ENCODE peak calls at places on chromosomes 6 and 20, in nine cellular contexts. H, G, J, A, K, P, S, T and V are unnamed samples.

GRCh38 chr20:4593149-4593525 is 128.6 kb upstream of the PRND start:
- DNase-seq in H (no peak), G (no peak), J (no peak), A (no peak), K (no peak), P (no peak), S (no peak), T (no peak), V (no peak)

GRCh38 chr20:51050636-51051035 is 27.7 kb upstream of the KCNG1 start:
- DNase-seq in H (no peak), G (no peak), J (no peak), A (no peak), K (no peak), P (peak), S (no peak), T (no peak), V (peak)

GRCh38 chr6:141531040-141531439 is 601.7 kb upstream of the GJE1 start:
- DNase-seq in H (no peak), G (no peak), J (no peak), A (no peak), K (peak), P (no peak), S (no peak), T (no peak), V (no peak)

GRCh38 chr6:89145962-89146747 is at the start of gene PM20D2:
- DNase-seq in H (peak), G (peak), J (peak), A (no peak), K (peak), P (peak), S (no peak), T (peak), V (no peak)

GRCh38 chr6:159107451-159108260 is 61.5 kb upstream of the FNDC1 start:
- DNase-seq in H (no peak), G (no peak), J (no peak), A (no peak), K (no peak), P (no peak), S (no peak), T (peak), V (no peak)

GRCh38 chr6:140671926-140672325 is 1297.5 kb upstream of the CITED2 start:
- DNase-seq in H (no peak), G (no peak), J (no peak), A (no peak), K (no peak), P (no peak), S (no peak), T (no peak), V (no peak)

GRCh38 chr6:79586548-79586947 is 44.6 kb upstream of the SH3BGRL2 start:
- DNase-seq in H (no peak), G (no peak), J (peak), A (no peak), K (no peak), P (peak), S (no peak), T (no peak), V (no peak)

GRCh38 chr6:47206626-47207025 is 103.1 kb downstream of the TNFRSF21 start:
- DNase-seq in H (no peak), G (no peak), J (peak), A (no peak), K (no peak), P (peak), S (no peak), T (no peak), V (no peak)

GRCh38 chr6:108437821-108438220 is 122.9 kb upstream of the FOXO3 start:
- DNase-seq in H (no peak), G (no peak), J (no peak), A (no peak), K (no peak), P (no peak), S (no peak), T (no peak), V (no peak)

GRCh38 chr20:21325296-21325695 is 22.2 kb downstream of the XRN2 start:
- DNase-seq in H (no peak), G (no peak), J (peak), A (no peak), K (no peak), P (no peak), S (no peak), T (no peak), V (no peak)

GRCh38 chr6:134503542-134504281 is 185.8 kb upstream of the SGK1 start:
- DNase-seq in H (no peak), G (no peak), J (no peak), A (no peak), K (no peak), P (no peak), S (no peak), T (no peak), V (no peak)

GRCh38 chr20:34055290-34055689 is 56.8 kb downstream of the EIF2S2 start:
- DNase-seq in H (no peak), G (no peak), J (no peak), A (no peak), K (no peak), P (no peak), S (no peak), T (no peak), V (no peak)

GRCh38 chr6:6556738-6557503 is 31.6 kb upstream of the LY86 start:
- DNase-seq in H (peak), G (no peak), J (peak), A (no peak), K (no peak), P (peak), S (no peak), T (no peak), V (no peak)

GRCh38 chr6:3351837-3352524 is 93.2 kb downstream of the PSMG4 start:
- DNase-seq in H (no peak), G (no peak), J (no peak), A (no peak), K (peak), P (no peak), S (no peak), T (no peak), V (no peak)

GRCh38 chr20:62461157-62461556 is 14.6 kb downstream of the GATA5 start:
- DNase-seq in H (peak), G (no peak), J (no peak), A (no peak), K (no peak), P (no peak), S (no peak), T (no peak), V (no peak)

GRCh38 chr20:34435589-34435988 is 72.5 kb downstream of the ITCH start:
- DNase-seq in H (no peak), G (no peak), J (no peak), A (no peak), K (no peak), P (no peak), S (no peak), T (no peak), V (no peak)

GRCh38 chr6:40778918-40779317 is 191.8 kb upstream of the LRFN2 start:
- DNase-seq in H (no peak), G (no peak), J (no peak), A (no peak), K (no peak), P (no peak), S (no peak), T (no peak), V (no peak)

GRCh38 chr6:108518714-108519576 is 41.8 kb upstream of the FOXO3 start:
- DNase-seq in H (no peak), G (no peak), J (peak), A (no peak), K (no peak), P (peak), S (no peak), T (no peak), V (no peak)

GRCh38 chr6:43773050-43773956 is 3.3 kb downstream of the VEGFA start:
- DNase-seq in H (peak), G (peak), J (peak), A (no peak), K (peak), P (peak), S (no peak), T (peak), V (no peak)

GRCh38 chr6:43772571-43773049 is 2.6 kb downstream of the VEGFA start:
- DNase-seq in H (no peak), G (peak), J (peak), A (no peak), K (peak), P (peak), S (no peak), T (no peak), V (no peak)

GRCh38 chr6:43774776-43775583 is 5.0 kb downstream of the VEGFA start:
- DNase-seq in H (peak), G (peak), J (peak), A (no peak), K (peak), P (peak), S (no peak), T (peak), V (no peak)

GRCh38 chr6:43776115-43776798 is 6.2 kb downstream of the VEGFA start:
- DNase-seq in H (no peak), G (no peak), J (no peak), A (no peak), K (peak), P (no peak), S (no peak), T (no peak), V (no peak)

DNA sequence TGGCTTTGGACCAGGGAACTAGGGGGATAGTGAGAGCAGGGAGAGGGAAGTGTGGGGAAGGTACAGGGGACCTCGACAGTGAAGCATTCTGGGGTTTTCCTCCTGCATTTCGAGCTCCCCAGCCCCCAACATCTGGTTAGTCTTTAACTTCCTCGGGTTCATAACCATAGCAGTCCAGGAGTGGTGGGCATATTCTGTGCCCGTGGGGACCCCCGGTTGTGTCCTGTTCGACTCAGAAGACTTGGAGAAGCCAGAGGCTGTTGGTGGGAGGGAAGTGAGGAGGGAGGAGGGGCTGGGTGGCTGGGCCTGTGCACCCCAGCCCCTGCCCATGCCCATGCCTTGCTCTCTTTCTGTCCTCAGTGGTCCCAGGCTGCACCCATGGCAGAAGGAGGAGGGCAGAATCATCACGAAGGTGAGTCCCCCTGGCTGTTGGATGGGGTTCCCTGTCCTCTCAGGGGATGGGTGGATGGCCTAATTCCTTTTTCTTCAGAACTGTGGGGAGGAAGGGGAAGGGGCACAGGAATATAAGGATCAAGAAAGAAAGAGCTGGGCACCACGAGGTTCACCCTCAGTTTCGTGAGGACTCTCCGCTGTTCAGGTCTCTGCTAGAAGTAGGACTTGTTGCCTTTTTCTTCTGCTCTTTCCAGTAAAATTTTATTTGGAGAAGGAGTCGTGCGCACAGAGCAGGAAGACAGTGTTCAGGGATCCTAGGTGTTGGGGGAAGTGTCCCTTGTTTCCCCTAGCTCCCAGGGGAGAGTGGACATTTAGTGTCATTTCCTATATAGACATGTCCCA is 4.2 kb downstream of the VEGFA start:
- DNase-seq in H (no peak), G (peak), J (no peak), A (no peak), K (peak), P (peak), S (no peak), T (no peak), V (no peak)
- H3K4me3 ChIP-seq in H (peak), G (peak), J (peak), A (peak), K (no peak), P (peak), S (peak), T (peak), V (peak)

GRCh38 chr6:5150676-5151075 is 65.5 kb downstream of the PPP1R3G start:
- DNase-seq in H (no peak), G (no peak), J (no peak), A (no peak), K (no peak), P (no peak), S (no peak), T (no peak), V (no peak)

GRCh38 chr6:5151295-5151954 is 66.3 kb downstream of the PPP1R3G start:
- DNase-seq in H (no peak), G (no peak), J (no peak), A (no peak), K (no peak), P (no peak), S (no peak), T (no peak), V (no peak)

GRCh38 chr6:5153186-5153585 is 68.0 kb downstream of the PPP1R3G start:
- DNase-seq in H (no peak), G (no peak), J (no peak), A (no peak), K (no peak), P (no peak), S (no peak), T (no peak), V (no peak)

GRCh38 chr6:5152417-5152816 is 67.3 kb downstream of the PPP1R3G start:
- DNase-seq in H (no peak), G (no peak), J (no peak), A (no peak), K (no peak), P (no peak), S (no peak), T (no peak), V (no peak)

GRCh38 chr6:5151955-5152401 is 66.8 kb downstream of the PPP1R3G start:
- DNase-seq in H (no peak), G (no peak), J (no peak), A (peak), K (no peak), P (peak), S (no peak), T (no peak), V (peak)
- H3K4me3 ChIP-seq in H (no peak), G (no peak), J (no peak), A (no peak), K (no peak), P (no peak), S (no peak), T (no peak), V (no peak)

DNA sequence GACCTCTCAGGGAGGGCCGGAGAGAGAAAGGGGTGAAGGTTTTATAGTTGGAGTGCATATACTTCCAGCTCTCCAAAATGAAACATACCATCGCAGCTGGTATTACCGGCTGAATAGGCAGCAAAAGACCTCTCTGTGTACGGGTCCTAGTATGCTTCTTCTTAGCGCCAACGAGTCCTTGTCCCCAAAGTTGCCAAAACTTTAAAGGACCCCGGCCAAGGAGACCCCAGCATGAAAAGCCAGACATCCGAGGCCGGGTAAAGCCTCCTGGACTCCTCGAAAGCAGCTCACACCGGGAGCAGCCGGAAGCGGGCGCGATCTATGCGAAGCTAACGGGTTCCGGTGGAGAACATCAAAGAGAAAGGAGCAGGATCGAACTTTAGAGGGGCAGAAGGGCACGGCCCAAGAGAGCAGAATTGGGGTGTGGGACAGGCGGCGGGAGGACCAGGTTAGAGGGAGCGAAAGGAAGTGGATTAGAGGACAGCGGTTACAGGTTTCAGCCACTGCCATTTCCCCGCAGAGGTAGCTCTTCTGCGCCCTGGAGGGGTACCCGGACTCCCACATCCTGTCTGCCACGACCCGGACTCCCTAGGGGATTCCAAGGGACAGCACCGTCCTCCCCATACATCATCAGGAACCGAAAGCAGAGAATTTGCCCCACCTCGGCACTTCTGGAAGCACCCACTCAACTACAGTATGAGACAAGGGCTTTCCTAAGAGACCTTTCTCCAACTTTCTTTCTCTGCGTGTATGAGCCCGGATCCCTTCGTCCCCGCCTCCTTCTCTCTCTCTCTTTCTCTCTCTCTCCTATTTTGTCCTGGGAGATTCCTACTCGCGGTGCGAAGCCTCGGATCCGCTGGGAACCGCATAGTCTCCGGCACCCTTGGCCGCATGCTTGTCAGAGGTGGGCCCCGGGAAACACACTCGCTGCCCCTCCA is 602 bp upstream of the VGLL2 start:
- DNase-seq in H (no peak), G (no peak), J (peak), A (no peak), K (no peak), P (peak), S (no peak), T (peak), V (no peak)
- H3K4me3 ChIP-seq in H (peak), G (peak), J (peak), A (peak), K (peak), P (peak), S (peak), T (peak), V (peak)

GRCh38 chr20:25197870-25198190 is 2.3 kb downstream of the ENTPD6 start:
- DNase-seq in H (no peak), G (no peak), J (no peak), A (no peak), K (no peak), P (no peak), S (no peak), T (no peak), V (no peak)
- H3K4me3 ChIP-seq in H (peak), G (no peak), J (no peak), A (no peak), K (no peak), P (no peak), S (no peak), T (no peak), V (no peak)

GRCh38 chr20:44187054-44187762 is at the start of gene JPH2:
- DNase-seq in H (peak), G (peak), J (peak), A (no peak), K (peak), P (peak), S (peak), T (no peak), V (no peak)

GRCh38 chr20:44186201-44186600 is 787 bp downstream of the JPH2 start:
- DNase-seq in H (no peak), G (no peak), J (no peak), A (no peak), K (no peak), P (no peak), S (no peak), T (no peak), V (no peak)

GRCh38 chr20:44186674-44187053 is 324 bp downstream of the JPH2 start:
- DNase-seq in H (no peak), G (no peak), J (no peak), A (no peak), K (peak), P (peak), S (no peak), T (no peak), V (no peak)

GRCh38 chr20:44183282-44183681 is 3.7 kb downstream of the JPH2 start:
- DNase-seq in H (no peak), G (no peak), J (no peak), A (no peak), K (peak), P (no peak), S (no peak), T (no peak), V (no peak)

DNA sequence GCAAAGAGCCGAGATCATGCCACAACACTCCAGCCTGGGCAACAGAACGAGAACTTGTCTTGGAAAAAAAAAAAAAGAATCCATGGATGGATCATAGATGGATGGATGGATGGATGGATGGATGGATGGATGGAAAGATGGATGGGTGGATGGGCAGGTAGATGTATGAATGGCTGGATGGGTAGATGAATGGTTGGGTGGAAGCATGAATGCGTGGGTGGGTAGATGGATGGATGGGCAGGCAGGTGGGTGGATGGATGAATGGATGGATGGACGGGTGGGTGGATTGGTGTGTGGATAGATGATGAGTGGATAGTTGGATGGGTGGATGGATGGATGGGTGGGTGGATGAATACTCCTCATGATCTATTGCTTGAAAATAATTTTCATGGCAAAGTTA is 1.4 kb downstream of the JPH2 start:
- DNase-seq in H (no peak), G (no peak), J (no peak), A (no peak), K (no peak), P (no peak), S (no peak), T (no peak), V (no peak)
- H3K4me3 ChIP-seq in H (peak), G (peak), J (no peak), A (peak), K (peak), P (no peak), S (no peak), T (no peak), V (no peak)

GRCh38 chr6:85675030-85675819 is 32.5 kb upstream of the SYNCRIP start:
- DNase-seq in H (no peak), G (no peak), J (peak), A (no peak), K (no peak), P (peak), S (no peak), T (no peak), V (peak)
- H3K4me3 ChIP-seq in H (peak), G (peak), J (no peak), A (peak), K (peak), P (peak), S (peak), T (peak), V (peak)

GRCh38 chr6:77183447-77183846 is 279.8 kb downstream of the HTR1B start:
- DNase-seq in H (no peak), G (no peak), J (no peak), A (no peak), K (no peak), P (no peak), S (no peak), T (no peak), V (no peak)
- H3K4me3 ChIP-seq in H (no peak), G (no peak), J (no peak), A (no peak), K (no peak), P (no peak), S (no peak), T (no peak), V (no peak)